ENCODE peak calls at places on chromosomes 6 and 20, in five cellular contexts. One of them, this sample, is unnamed.

GRCh38 chr6:90406957-90407356 is 110.3 kb upstream of the BACH2 start:
- DNase-seq in suprapubic skin: no peak
- DNase-seq in HL-60: no peak
- DNase-seq in IMR-90: peak
- DNase-seq in HFFc6: no peak
- DNase-seq in this sample: no peak

GRCh38 chr6:43989556-43990248 is 137.6 kb downstream of the MRPL14 start:
- DNase-seq in suprapubic skin: no peak
- DNase-seq in HL-60: no peak
- DNase-seq in IMR-90: no peak
- DNase-seq in HFFc6: no peak
- DNase-seq in this sample: peak

GRCh38 chr6:111600588-111601440 is 4.9 kb downstream of the TRAF3IP2 start:
- DNase-seq in suprapubic skin: no peak
- DNase-seq in HL-60: no peak
- DNase-seq in IMR-90: no peak
- DNase-seq in HFFc6: no peak
- DNase-seq in this sample: no peak

GRCh38 chr20:63587256-63587655 is 13.2 kb upstream of the HELZ2 start:
- DNase-seq in suprapubic skin: no peak
- DNase-seq in HL-60: no peak
- DNase-seq in IMR-90: no peak
- DNase-seq in HFFc6: no peak
- DNase-seq in this sample: peak

GRCh38 chr6:150119256-150119655 is 23.6 kb upstream of the PPP1R14C start:
- DNase-seq in suprapubic skin: no peak
- DNase-seq in HL-60: peak
- DNase-seq in IMR-90: no peak
- DNase-seq in HFFc6: no peak
- DNase-seq in this sample: no peak

GRCh38 chr6:146260886-146261285 is 232.0 kb downstream of the GRM1 start:
- DNase-seq in suprapubic skin: no peak
- DNase-seq in HL-60: no peak
- DNase-seq in IMR-90: no peak
- DNase-seq in HFFc6: no peak
- DNase-seq in this sample: no peak

GRCh38 chr6:133553652-133554051 is 312.5 kb downstream of the EYA4 start:
- DNase-seq in suprapubic skin: no peak
- DNase-seq in HL-60: peak
- DNase-seq in IMR-90: peak
- DNase-seq in HFFc6: peak
- DNase-seq in this sample: no peak

GRCh38 chr6:150584596-150584995 is 15.1 kb upstream of the PLEKHG1 start:
- DNase-seq in suprapubic skin: no peak
- DNase-seq in HL-60: no peak
- DNase-seq in IMR-90: no peak
- DNase-seq in HFFc6: no peak
- DNase-seq in this sample: no peak

GRCh38 chr20:9172908-9173307 is 104.0 kb downstream of the PLCB4 start:
- DNase-seq in suprapubic skin: no peak
- DNase-seq in HL-60: no peak
- DNase-seq in IMR-90: no peak
- DNase-seq in HFFc6: no peak
- DNase-seq in this sample: no peak

GRCh38 chr20:16898433-16898832 is 150.3 kb downstream of the OTOR start:
- DNase-seq in suprapubic skin: no peak
- DNase-seq in HL-60: no peak
- DNase-seq in IMR-90: peak
- DNase-seq in HFFc6: no peak
- DNase-seq in this sample: no peak

GRCh38 chr20:37095609-37096414 is at the start of gene RBL1:
- DNase-seq in suprapubic skin: peak
- DNase-seq in HL-60: peak
- DNase-seq in IMR-90: peak
- DNase-seq in HFFc6: peak
- DNase-seq in this sample: no peak
- TF ChIP-seq CTCF in suprapubic skin: no peak
- TF ChIP-seq CTCF in HL-60: no peak
- TF ChIP-seq CTCF in IMR-90: peak
- TF ChIP-seq CTCF in HFFc6: peak
- TF ChIP-seq CTCF in this sample: peak

GRCh38 chr6:117401799-117402198 is 23.9 kb downstream of the ROS1 start:
- DNase-seq in suprapubic skin: no peak
- DNase-seq in HL-60: no peak
- DNase-seq in IMR-90: no peak
- DNase-seq in HFFc6: no peak
- DNase-seq in this sample: no peak

GRCh38 chr6:117409863-117410262 is 15.9 kb downstream of the ROS1 start:
- DNase-seq in suprapubic skin: no peak
- DNase-seq in HL-60: no peak
- DNase-seq in IMR-90: no peak
- DNase-seq in HFFc6: no peak
- DNase-seq in this sample: no peak

GRCh38 chr6:117409420-117409819 is 16.3 kb downstream of the ROS1 start:
- DNase-seq in suprapubic skin: no peak
- DNase-seq in HL-60: no peak
- DNase-seq in IMR-90: no peak
- DNase-seq in HFFc6: no peak
- DNase-seq in this sample: no peak

GRCh38 chr6:117399924-117400323 is 25.8 kb downstream of the ROS1 start:
- DNase-seq in suprapubic skin: no peak
- DNase-seq in HL-60: no peak
- DNase-seq in IMR-90: peak
- DNase-seq in HFFc6: no peak
- DNase-seq in this sample: no peak

GRCh38 chr6:117404548-117404947 is 21.2 kb downstream of the ROS1 start:
- DNase-seq in suprapubic skin: no peak
- DNase-seq in HL-60: no peak
- DNase-seq in IMR-90: peak
- DNase-seq in HFFc6: peak
- DNase-seq in this sample: no peak
- TF ChIP-seq CTCF in suprapubic skin: no peak
- TF ChIP-seq CTCF in HL-60: no peak
- TF ChIP-seq CTCF in IMR-90: peak
- TF ChIP-seq CTCF in HFFc6: peak
- TF ChIP-seq CTCF in this sample: peak

GRCh38 chr6:143592335-143592734 is 80.8 kb upstream of the FUCA2 start:
- DNase-seq in suprapubic skin: no peak
- DNase-seq in HL-60: no peak
- DNase-seq in IMR-90: no peak
- DNase-seq in HFFc6: no peak
- DNase-seq in this sample: no peak
- TF ChIP-seq CTCF in suprapubic skin: peak
- TF ChIP-seq CTCF in HL-60: no peak
- TF ChIP-seq CTCF in IMR-90: peak
- TF ChIP-seq CTCF in HFFc6: peak
- TF ChIP-seq CTCF in this sample: peak

GRCh38 chr6:166958926-166959861 is 2.8 kb upstream of the RNASET2 start:
- DNase-seq in suprapubic skin: no peak
- DNase-seq in HL-60: peak
- DNase-seq in IMR-90: no peak
- DNase-seq in HFFc6: no peak
- DNase-seq in this sample: no peak

GRCh38 chr6:166955865-166956443 is 396 bp downstream of the RNASET2 start:
- DNase-seq in suprapubic skin: no peak
- DNase-seq in HL-60: peak
- DNase-seq in IMR-90: peak
- DNase-seq in HFFc6: no peak
- DNase-seq in this sample: no peak

GRCh38 chr6:166957805-166958076 is 1.4 kb upstream of the RNASET2 start:
- DNase-seq in suprapubic skin: no peak
- DNase-seq in HL-60: no peak
- DNase-seq in IMR-90: no peak
- DNase-seq in HFFc6: no peak
- DNase-seq in this sample: no peak

GRCh38 chr6:166956444-166957086 is at the start of gene RNASET2:
- DNase-seq in suprapubic skin: peak
- DNase-seq in HL-60: peak
- DNase-seq in IMR-90: peak
- DNase-seq in HFFc6: peak
- DNase-seq in this sample: peak

GRCh38 chr6:166957087-166957804 is 896 bp upstream of the RNASET2 start:
- DNase-seq in suprapubic skin: peak
- DNase-seq in HL-60: peak
- DNase-seq in IMR-90: no peak
- DNase-seq in HFFc6: no peak
- DNase-seq in this sample: no peak
- TF ChIP-seq CTCF in suprapubic skin: no peak
- TF ChIP-seq CTCF in HL-60: no peak
- TF ChIP-seq CTCF in IMR-90: no peak
- TF ChIP-seq CTCF in HFFc6: no peak
- TF ChIP-seq CTCF in this sample: peak

DNA sequence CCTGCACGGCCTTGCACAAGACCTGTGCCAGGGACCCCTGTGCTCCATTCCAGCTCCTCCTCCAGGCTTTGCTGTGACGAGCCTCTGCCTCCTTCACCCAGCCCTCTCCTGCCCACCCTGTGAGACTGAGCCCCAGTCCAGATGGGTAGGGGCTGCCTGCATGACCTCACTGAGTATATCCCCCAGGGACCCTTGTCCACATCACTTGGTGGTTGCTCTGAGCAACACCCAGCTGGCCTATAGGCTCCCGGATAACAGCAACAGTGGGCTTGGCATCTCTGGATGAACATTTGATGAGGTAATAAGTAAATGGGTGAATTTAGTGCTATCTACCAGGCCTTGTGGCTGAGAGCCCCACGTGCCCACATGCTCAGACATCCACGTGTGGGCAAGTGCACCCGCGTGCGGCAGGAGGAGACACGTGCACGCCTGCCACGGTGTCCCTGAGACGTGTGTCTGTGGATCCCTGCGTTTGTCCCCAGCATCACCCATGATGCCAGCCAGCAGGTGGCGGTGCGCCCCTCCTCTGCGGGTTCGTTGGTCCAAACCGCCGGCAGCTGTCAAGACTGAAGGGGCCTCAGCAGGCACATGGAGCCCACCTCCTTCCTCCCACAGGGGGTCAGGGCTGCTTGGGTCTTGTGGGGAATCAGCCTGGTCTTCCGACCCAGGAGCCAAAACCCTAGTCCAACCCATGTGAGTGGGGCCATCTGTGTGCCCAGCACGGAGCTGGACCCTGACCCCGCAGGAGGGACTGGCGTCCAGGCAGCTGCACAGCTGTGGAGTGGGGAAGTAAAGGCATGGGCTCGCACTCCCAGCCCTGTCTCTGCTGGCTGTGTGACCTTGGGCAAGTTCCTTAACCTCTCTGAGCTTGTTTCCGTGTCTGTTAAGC is 45.9 kb downstream of the FGD2 start:
- DNase-seq in suprapubic skin: peak
- DNase-seq in HL-60: peak
- DNase-seq in IMR-90: peak
- DNase-seq in HFFc6: peak
- DNase-seq in this sample: no peak
- TF ChIP-seq CTCF in suprapubic skin: peak
- TF ChIP-seq CTCF in HL-60: peak
- TF ChIP-seq CTCF in IMR-90: peak
- TF ChIP-seq CTCF in HFFc6: peak
- TF ChIP-seq CTCF in this sample: peak

GRCh38 chr6:55941713-55942112 is 66.3 kb upstream of the BMP5 start:
- DNase-seq in suprapubic skin: no peak
- DNase-seq in HL-60: no peak
- DNase-seq in IMR-90: peak
- DNase-seq in HFFc6: no peak
- DNase-seq in this sample: no peak
- TF ChIP-seq CTCF in suprapubic skin: no peak
- TF ChIP-seq CTCF in HL-60: no peak
- TF ChIP-seq CTCF in IMR-90: peak
- TF ChIP-seq CTCF in HFFc6: peak
- TF ChIP-seq CTCF in this sample: peak

GRCh38 chr20:48401359-48401758 is 426.4 kb downstream of the PREX1 start:
- DNase-seq in suprapubic skin: no peak
- DNase-seq in HL-60: no peak
- DNase-seq in IMR-90: no peak
- DNase-seq in HFFc6: no peak
- DNase-seq in this sample: no peak
- TF ChIP-seq CTCF in suprapubic skin: no peak
- TF ChIP-seq CTCF in HL-60: no peak
- TF ChIP-seq CTCF in IMR-90: no peak
- TF ChIP-seq CTCF in HFFc6: no peak
- TF ChIP-seq CTCF in this sample: no peak

DNA sequence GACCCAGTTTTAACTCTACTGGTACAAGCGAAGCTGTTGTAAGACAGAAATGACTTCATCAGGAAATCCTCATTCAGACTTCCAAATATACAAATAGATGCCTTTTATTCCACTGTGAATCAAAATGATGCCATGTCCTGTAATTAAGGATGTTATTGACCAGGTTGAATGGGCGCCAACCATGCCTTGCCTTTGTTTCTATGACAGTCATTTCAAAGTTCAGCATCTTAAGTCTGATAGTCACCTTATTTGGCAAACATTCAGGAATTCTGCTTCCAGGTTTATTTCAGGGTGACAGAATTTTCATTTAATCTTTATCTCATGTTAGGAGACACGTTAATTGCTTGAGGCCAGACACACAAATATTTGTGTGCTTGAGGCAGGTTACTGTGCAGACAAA is 592.8 kb upstream of the JAG1 start:
- DNase-seq in suprapubic skin: no peak
- DNase-seq in HL-60: no peak
- DNase-seq in IMR-90: peak
- DNase-seq in HFFc6: no peak
- DNase-seq in this sample: no peak
- TF ChIP-seq CTCF in suprapubic skin: no peak
- TF ChIP-seq CTCF in HL-60: no peak
- TF ChIP-seq CTCF in IMR-90: no peak
- TF ChIP-seq CTCF in HFFc6: no peak
- TF ChIP-seq CTCF in this sample: no peak

DNA sequence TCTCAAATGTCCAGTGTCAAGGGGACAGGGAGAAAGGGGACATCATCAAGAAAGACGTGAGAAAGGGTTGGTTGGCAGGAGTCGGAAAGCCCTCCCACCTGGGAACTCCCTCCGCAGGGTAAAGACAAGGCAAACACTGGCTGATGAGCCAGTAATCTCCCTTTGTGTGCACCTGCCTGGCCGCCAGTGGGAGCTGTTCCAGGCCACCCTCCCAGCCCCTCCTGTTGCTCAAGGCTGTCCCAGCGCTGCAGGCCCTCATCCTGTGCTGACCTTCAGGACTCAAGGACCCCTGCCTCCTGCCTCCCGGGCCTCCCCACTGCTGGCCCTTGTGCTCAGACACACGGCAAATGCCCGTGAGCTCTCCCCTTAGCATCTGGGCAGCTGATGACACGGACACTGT is 7.4 kb downstream of the FRMD1 start:
- DNase-seq in suprapubic skin: no peak
- DNase-seq in HL-60: no peak
- DNase-seq in IMR-90: no peak
- DNase-seq in HFFc6: no peak
- DNase-seq in this sample: no peak
- TF ChIP-seq CTCF in suprapubic skin: no peak
- TF ChIP-seq CTCF in HL-60: no peak
- TF ChIP-seq CTCF in IMR-90: no peak
- TF ChIP-seq CTCF in HFFc6: peak
- TF ChIP-seq CTCF in this sample: peak